ENCODE peak calls at places on chromosomes 3 and 15, in four cellular contexts. One of them, this sample, is unnamed.

GRCh38 chr3:185149591-185149990 is 3.3 kb downstream of the C3orf70 start:
- DNase-seq in A549: no peak
- DNase-seq in CD8-positive, alpha-beta memory T cell: no peak
- DNase-seq in colonic mucosa: no peak
- DNase-seq in this sample: no peak

GRCh38 chr3:35670408-35670807 is 31.1 kb downstream of the ARPP21 start:
- DNase-seq in colonic mucosa: no peak
- DNase-seq in CD8-positive, alpha-beta memory T cell: no peak
- DNase-seq in A549: no peak
- DNase-seq in this sample: no peak

GRCh38 chr15:75606711-75607684 is 18.5 kb downstream of the SNUPN start:
- DNase-seq in CD8-positive, alpha-beta memory T cell: peak; percentile 51
- DNase-seq in colonic mucosa: no peak
- DNase-seq in A549: no peak
- DNase-seq in this sample: no peak

GRCh38 chr3:73926360-73927202 is 301.8 kb upstream of the PDZRN3 start:
- DNase-seq in colonic mucosa: no peak
- DNase-seq in CD8-positive, alpha-beta memory T cell: no peak
- DNase-seq in A549: no peak
- DNase-seq in this sample: no peak

GRCh38 chr3:89179355-89179997 is 72.1 kb downstream of the EPHA3 start:
- DNase-seq in colonic mucosa: no peak
- DNase-seq in CD8-positive, alpha-beta memory T cell: no peak
- DNase-seq in A549: no peak
- DNase-seq in this sample: no peak

GRCh38 chr15:93459396-93459795 is 370.4 kb upstream of the RGMA start:
- DNase-seq in A549: no peak
- DNase-seq in colonic mucosa: no peak
- DNase-seq in CD8-positive, alpha-beta memory T cell: no peak
- DNase-seq in this sample: no peak

GRCh38 chr3:66486187-66486586 is 14.6 kb downstream of the LRIG1 start:
- DNase-seq in CD8-positive, alpha-beta memory T cell: no peak
- DNase-seq in colonic mucosa: no peak
- DNase-seq in A549: no peak
- DNase-seq in this sample: no peak

GRCh38 chr15:38620851-38621594 is 56.4 kb upstream of the RASGRP1 start:
- DNase-seq in CD8-positive, alpha-beta memory T cell: no peak
- DNase-seq in A549: no peak
- DNase-seq in colonic mucosa: no peak
- DNase-seq in this sample: no peak

GRCh38 chr3:195139876-195140240 is 131.1 kb downstream of the XXYLT1 start:
- DNase-seq in A549: no peak
- DNase-seq in CD8-positive, alpha-beta memory T cell: no peak
- DNase-seq in colonic mucosa: no peak
- DNase-seq in this sample: no peak

GRCh38 chr3:23992051-23992628 is 47.1 kb downstream of the NR1D2 start:
- DNase-seq in CD8-positive, alpha-beta memory T cell: no peak
- DNase-seq in colonic mucosa: no peak
- DNase-seq in A549: no peak
- DNase-seq in this sample: no peak

GRCh38 chr3:54970895-54971294 is 43.0 kb upstream of the LRTM1 start:
- DNase-seq in colonic mucosa: no peak
- DNase-seq in A549: no peak
- DNase-seq in CD8-positive, alpha-beta memory T cell: no peak
- DNase-seq in this sample: no peak

GRCh38 chr15:24761704-24762302 is 86.2 kb downstream of the NPAP1 start:
- DNase-seq in CD8-positive, alpha-beta memory T cell: no peak
- DNase-seq in colonic mucosa: no peak
- DNase-seq in A549: no peak
- DNase-seq in this sample: no peak

GRCh38 chr15:28022181-28022580 is 76.9 kb downstream of the OCA2 start:
- DNase-seq in A549: no peak
- DNase-seq in colonic mucosa: peak; percentile 12
- DNase-seq in CD8-positive, alpha-beta memory T cell: no peak
- DNase-seq in this sample: peak; percentile 72

GRCh38 chr3:160099855-160100254 is 111.2 kb downstream of the IL12A start:
- DNase-seq in CD8-positive, alpha-beta memory T cell: no peak
- DNase-seq in A549: no peak
- DNase-seq in colonic mucosa: no peak
- DNase-seq in this sample: no peak

GRCh38 chr3:85571835-85572234 is 613.0 kb downstream of the CADM2 start:
- DNase-seq in CD8-positive, alpha-beta memory T cell: no peak
- DNase-seq in colonic mucosa: no peak
- DNase-seq in A549: no peak
- DNase-seq in this sample: no peak

GRCh38 chr15:78880242-78880533 is 7.5 kb downstream of the MORF4L1 start:
- DNase-seq in colonic mucosa: no peak
- DNase-seq in A549: no peak
- DNase-seq in CD8-positive, alpha-beta memory T cell: no peak
- DNase-seq in this sample: no peak

GRCh38 chr15:99414755-99415731 is 150.7 kb upstream of the MEF2A start:
- DNase-seq in CD8-positive, alpha-beta memory T cell: no peak
- DNase-seq in colonic mucosa: peak; percentile 10
- DNase-seq in A549: no peak
- DNase-seq in this sample: no peak

GRCh38 chr3:109642042-109642441 is 304.7 kb upstream of the DPPA4 start:
- DNase-seq in CD8-positive, alpha-beta memory T cell: no peak
- DNase-seq in colonic mucosa: no peak
- DNase-seq in A549: no peak
- DNase-seq in this sample: no peak

GRCh38 chr3:87088366-87088983 is 97.5 kb upstream of the VGLL3 start:
- DNase-seq in A549: no peak
- DNase-seq in colonic mucosa: no peak
- DNase-seq in CD8-positive, alpha-beta memory T cell: no peak
- DNase-seq in this sample: no peak

GRCh38 chr3:42014443-42014945 is 52.6 kb upstream of the ULK4 start:
- DNase-seq in colonic mucosa: no peak
- DNase-seq in CD8-positive, alpha-beta memory T cell: no peak
- DNase-seq in A549: no peak
- DNase-seq in this sample: no peak

GRCh38 chr3:85800676-85801075 is 841.9 kb downstream of the CADM2 start:
- DNase-seq in CD8-positive, alpha-beta memory T cell: no peak
- DNase-seq in A549: no peak
- DNase-seq in colonic mucosa: no peak
- DNase-seq in this sample: no peak

GRCh38 chr3:62184559-62184958 is 188.8 kb downstream of the FEZF2 start:
- DNase-seq in CD8-positive, alpha-beta memory T cell: no peak
- DNase-seq in A549: no peak
- DNase-seq in colonic mucosa: no peak
- DNase-seq in this sample: no peak

GRCh38 chr15:45276851-45277250 is 24.8 kb downstream of the SLC28A2 start:
- DNase-seq in CD8-positive, alpha-beta memory T cell: no peak
- DNase-seq in A549: peak; percentile 28
- DNase-seq in colonic mucosa: no peak
- DNase-seq in this sample: no peak

GRCh38 chr3:47342812-47343211 is 38.0 kb upstream of the PTPN23 start:
- DNase-seq in colonic mucosa: no peak
- DNase-seq in A549: no peak
- DNase-seq in CD8-positive, alpha-beta memory T cell: no peak
- DNase-seq in this sample: no peak

GRCh38 chr3:124843496-124843895 is 43.7 kb downstream of the ITGB5 start:
- DNase-seq in A549: no peak
- DNase-seq in colonic mucosa: no peak
- DNase-seq in CD8-positive, alpha-beta memory T cell: no peak
- DNase-seq in this sample: no peak

GRCh38 chr3:185595520-185595919 is 9.4 kb downstream of the SENP2 start:
- DNase-seq in A549: no peak
- DNase-seq in colonic mucosa: no peak
- DNase-seq in CD8-positive, alpha-beta memory T cell: no peak
- DNase-seq in this sample: no peak

GRCh38 chr3:30221622-30222021 is 384.8 kb upstream of the TGFBR2 start:
- DNase-seq in colonic mucosa: no peak
- DNase-seq in A549: no peak
- DNase-seq in CD8-positive, alpha-beta memory T cell: no peak
- DNase-seq in this sample: no peak

GRCh38 chr15:80404057-80404718 is at the start of gene ARNT2:
- DNase-seq in CD8-positive, alpha-beta memory T cell: no peak
- DNase-seq in A549: peak; percentile 56
- DNase-seq in colonic mucosa: no peak
- DNase-seq in this sample: no peak

GRCh38 chr3:86961297-86961696 is 29.7 kb downstream of the VGLL3 start:
- DNase-seq in colonic mucosa: no peak
- DNase-seq in CD8-positive, alpha-beta memory T cell: no peak
- DNase-seq in A549: no peak
- DNase-seq in this sample: no peak

GRCh38 chr3:132117642-132118041 is 82.8 kb upstream of the CPNE4 start:
- DNase-seq in CD8-positive, alpha-beta memory T cell: no peak
- DNase-seq in A549: no peak
- DNase-seq in colonic mucosa: no peak
- DNase-seq in this sample: no peak

GRCh38 chr15:89119489-89120478 is 31.5 kb downstream of the ABHD2 start:
- DNase-seq in CD8-positive, alpha-beta memory T cell: no peak
- DNase-seq in colonic mucosa: no peak
- DNase-seq in A549: peak; percentile 91
- DNase-seq in this sample: no peak

GRCh38 chr3:152126260-152126659 is 142.5 kb upstream of the MBNL1 start:
- DNase-seq in A549: no peak
- DNase-seq in CD8-positive, alpha-beta memory T cell: no peak
- DNase-seq in colonic mucosa: no peak
- DNase-seq in this sample: no peak

GRCh38 chr3:122004123-122004522 is 17.9 kb downstream of the ILDR1 start:
- DNase-seq in A549: no peak
- DNase-seq in colonic mucosa: no peak
- DNase-seq in CD8-positive, alpha-beta memory T cell: no peak
- DNase-seq in this sample: no peak

GRCh38 chr3:168824107-168824506 is 728.4 kb upstream of the GOLIM4 start:
- DNase-seq in CD8-positive, alpha-beta memory T cell: no peak
- DNase-seq in colonic mucosa: no peak
- DNase-seq in A549: no peak
- DNase-seq in this sample: no peak

GRCh38 chr3:73740041-73740440 is 115.3 kb upstream of the PDZRN3 start:
- DNase-seq in colonic mucosa: no peak
- DNase-seq in CD8-positive, alpha-beta memory T cell: no peak
- DNase-seq in A549: no peak
- DNase-seq in this sample: no peak

GRCh38 chr3:48715179-48715800 is 1.7 kb downstream of the IP6K2 start:
- DNase-seq in CD8-positive, alpha-beta memory T cell: no peak
- DNase-seq in colonic mucosa: no peak
- DNase-seq in A549: no peak
- DNase-seq in this sample: no peak

GRCh38 chr3:12999147-13000140 is 73.8 kb downstream of the IQSEC1 start:
- DNase-seq in A549: no peak
- DNase-seq in colonic mucosa: peak; percentile 95
- DNase-seq in CD8-positive, alpha-beta memory T cell: no peak
- DNase-seq in this sample: no peak
- H3K4me1 ChIP-seq in A549: peaks cover 3% of the 10 kb centered on the region
- H3K4me1 ChIP-seq in colonic mucosa: no peaks in the 10 kb centered on the region
- H3K4me1 ChIP-seq in CD8-positive, alpha-beta memory T cell: peaks cover 62% of the 10 kb centered on the region
- H3K4me1 ChIP-seq in this sample: peaks cover 14% of the 10 kb centered on the region

GRCh38 chr15:60731583-60732130 is 252.7 kb upstream of the ICE2 start:
- DNase-seq in CD8-positive, alpha-beta memory T cell: no peak
- DNase-seq in colonic mucosa: no peak
- DNase-seq in A549: no peak
- DNase-seq in this sample: no peak
- H3K4me3 ChIP-seq in CD8-positive, alpha-beta memory T cell: no peak overlapping the region
- H3K4me3 ChIP-seq in colonic mucosa: no peak overlapping the region
- H3K4me3 ChIP-seq in A549: no peak overlapping the region
- H3K4me3 ChIP-seq in this sample: no peak overlapping the region

GRCh38 chr3:79012946-79013362 is 754.8 kb downstream of the ROBO1 start:
- DNase-seq in A549: no peak
- DNase-seq in colonic mucosa: no peak
- DNase-seq in CD8-positive, alpha-beta memory T cell: no peak
- DNase-seq in this sample: no peak
- H3K4me1 ChIP-seq in A549: peaks cover 13% of the 10 kb centered on the region
- H3K4me1 ChIP-seq in colonic mucosa: no peaks in the 10 kb centered on the region
- H3K4me1 ChIP-seq in CD8-positive, alpha-beta memory T cell: no peaks in the 10 kb centered on the region
- H3K4me1 ChIP-seq in this sample: peaks cover 34% of the 10 kb centered on the region

GRCh38 chr3:196180346-196180745 is 30.9 kb downstream of the ZDHHC19 start:
- DNase-seq in CD8-positive, alpha-beta memory T cell: no peak
- DNase-seq in A549: no peak
- DNase-seq in colonic mucosa: no peak
- DNase-seq in this sample: no peak
- H3K4me3 ChIP-seq in CD8-positive, alpha-beta memory T cell: peak overlapping the region; percentile 40
- H3K4me3 ChIP-seq in A549: no peak overlapping the region
- H3K4me3 ChIP-seq in colonic mucosa: no peak overlapping the region
- H3K4me3 ChIP-seq in this sample: no peak overlapping the region

DNA sequence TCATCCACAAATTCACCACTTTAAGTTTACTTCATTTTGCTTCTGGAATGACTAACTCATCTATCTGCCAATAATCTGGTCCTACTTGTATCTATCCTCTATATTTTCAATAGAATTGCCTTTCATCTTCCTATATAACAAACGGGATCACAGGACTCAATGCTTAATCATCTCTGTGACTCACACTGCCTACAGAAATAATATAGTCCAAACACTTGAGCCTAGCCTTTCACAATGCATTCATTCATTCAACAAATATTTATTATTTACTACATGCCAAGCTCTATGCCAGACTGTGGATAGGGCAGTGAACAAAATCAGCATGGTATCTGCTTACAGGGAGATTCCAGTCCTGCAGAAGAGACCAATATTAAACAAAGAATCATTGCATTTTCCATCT is 16.6 kb upstream of the AGTR1 start:
- DNase-seq in A549: no peak
- DNase-seq in CD8-positive, alpha-beta memory T cell: no peak
- DNase-seq in colonic mucosa: no peak
- DNase-seq in this sample: no peak
- H3K4me1 ChIP-seq in A549: peaks cover 13% of the 10 kb centered on the region
- H3K4me1 ChIP-seq in CD8-positive, alpha-beta memory T cell: no peaks in the 10 kb centered on the region
- H3K4me1 ChIP-seq in colonic mucosa: no peaks in the 10 kb centered on the region
- H3K4me1 ChIP-seq in this sample: no peaks in the 10 kb centered on the region

GRCh38 chr15:43794269-43795037 is 2.3 kb downstream of the SERF2 start:
- DNase-seq in colonic mucosa: no peak
- DNase-seq in A549: no peak
- DNase-seq in CD8-positive, alpha-beta memory T cell: no peak
- DNase-seq in this sample: no peak
- H3K4me3 ChIP-seq in colonic mucosa: no peak overlapping the region
- H3K4me3 ChIP-seq in A549: no peak overlapping the region
- H3K4me3 ChIP-seq in CD8-positive, alpha-beta memory T cell: no peak overlapping the region
- H3K4me3 ChIP-seq in this sample: peak overlapping the region; percentile 91

GRCh38 chr15:63052961-63053698 is 10.6 kb downstream of the TPM1 start:
- DNase-seq in colonic mucosa: peak; percentile 59
- DNase-seq in CD8-positive, alpha-beta memory T cell: no peak
- DNase-seq in A549: no peak
- DNase-seq in this sample: no peak

GRCh38 chr15:63054985-63055384 is 12.4 kb downstream of the TPM1 start:
- DNase-seq in A549: no peak
- DNase-seq in colonic mucosa: peak; percentile 58
- DNase-seq in CD8-positive, alpha-beta memory T cell: no peak
- DNase-seq in this sample: no peak

GRCh38 chr15:63056843-63057242 is 14.3 kb downstream of the TPM1 start:
- DNase-seq in colonic mucosa: no peak
- DNase-seq in CD8-positive, alpha-beta memory T cell: no peak
- DNase-seq in A549: no peak
- DNase-seq in this sample: no peak

GRCh38 chr15:63052128-63052826 is 9.7 kb downstream of the TPM1 start:
- DNase-seq in colonic mucosa: no peak
- DNase-seq in CD8-positive, alpha-beta memory T cell: no peak
- DNase-seq in A549: no peak
- DNase-seq in this sample: no peak

GRCh38 chr15:63054281-63054683 is 11.7 kb downstream of the TPM1 start:
- DNase-seq in CD8-positive, alpha-beta memory T cell: no peak
- DNase-seq in A549: no peak
- DNase-seq in colonic mucosa: peak; percentile 36
- DNase-seq in this sample: no peak
- H3K4me1 ChIP-seq in CD8-positive, alpha-beta memory T cell: peaks cover 4% of the 10 kb centered on the region
- H3K4me1 ChIP-seq in A549: peaks cover 98% of the 10 kb centered on the region
- H3K4me1 ChIP-seq in colonic mucosa: peaks cover 22% of the 10 kb centered on the region
- H3K4me1 ChIP-seq in this sample: peaks cover 67% of the 10 kb centered on the region

This sample was measured in vagina.